ENCODE peak calls at places on chromosomes 3 and 15, in four cellular contexts. C is psoas muscle, W is left lung, F is left ventricle myocardium inferior. D is an unnamed sample.
A peak's percentile ranks its signal among the peaks of the same experiment; 100 is the strongest.

GRCh38 chr3:63450023-63450422 is 171.9 kb downstream of the SYNPR start:
- DNase-seq in C (no peak), W (no peak), F (no peak), D (no peak)

GRCh38 chr3:50195501-50196252 is 4.3 kb downstream of the GNAT1 start:
- DNase-seq in C (no peak), W (no peak), F (no peak), D (no peak)

GRCh38 chr3:64238971-64239667 is 13.9 kb upstream of the PRICKLE2 start:
- DNase-seq in C (peak; percentile 86), W (peak; percentile 67), F (peak; percentile 76), D (no peak)

GRCh38 chr15:36161781-36162212 is 417.6 kb upstream of the CDIN1 start:
- DNase-seq in C (peak; percentile 53), W (no peak), F (peak; percentile 14), D (no peak)

GRCh38 chr15:39852237-39852636 is 67.8 kb downstream of the GPR176 start:
- DNase-seq in C (no peak), W (no peak), F (no peak), D (no peak)

GRCh38 chr3:104521606-104522336 is 844.9 kb upstream of the ALCAM start:
- DNase-seq in C (no peak), W (peak; percentile 42), F (no peak), D (peak; percentile 49)

GRCh38 chr15:29812384-29812694 is 9.9 kb downstream of the TJP1 start:
- DNase-seq in C (no peak), W (no peak), F (no peak), D (no peak)

GRCh38 chr15:76159282-76159681 is 99.5 kb downstream of the TMEM266 start:
- DNase-seq in C (peak; percentile 48), W (peak; percentile 18), F (no peak), D (no peak)

GRCh38 chr3:116005404-116005803 is 382.1 kb downstream of the GAP43 start:
- DNase-seq in C (no peak), W (no peak), F (peak; percentile 12), D (no peak)

GRCh38 chr3:185813691-185814215 is 11.1 kb downstream of the IGF2BP2 start:
- DNase-seq in C (no peak), W (no peak), F (no peak), D (no peak)

GRCh38 chr15:52678036-52678467 is 1.1 kb downstream of the ATOSA start:
- DNase-seq in C (peak; percentile 80), W (peak; percentile 75), F (peak; percentile 57), D (peak; percentile 27)

GRCh38 chr3:29346828-29347227 is 66.0 kb downstream of the RBMS3 start:
- DNase-seq in C (no peak), W (no peak), F (no peak), D (no peak)

GRCh38 chr3:23750573-23751484 is 54.9 kb upstream of the UBE2E1 start:
- DNase-seq in C (no peak), W (no peak), F (no peak), D (no peak)

GRCh38 chr3:144237351-144237750 is 265.7 kb downstream of the DIPK2A start:
- DNase-seq in C (no peak), W (no peak), F (no peak), D (no peak)

GRCh38 chr3:14548321-14548729 is 8.2 kb upstream of the GRIP2 start:
- DNase-seq in C (peak; percentile 88), W (peak; percentile 67), F (peak; percentile 73), D (no peak)

GRCh38 chr3:176190755-176191154 is 1006.5 kb downstream of the TBL1XR1 start:
- DNase-seq in C (no peak), W (no peak), F (no peak), D (no peak)

GRCh38 chr15:54083501-54083900 is 105.3 kb downstream of the UNC13C start:
- DNase-seq in C (no peak), W (no peak), F (no peak), D (no peak)

GRCh38 chr3:123692041-123692440 is 107.2 kb upstream of the HACD2 start:
- DNase-seq in C (no peak), W (no peak), F (no peak), D (no peak)

GRCh38 chr3:14793126-14793857 is 25.5 kb upstream of the FGD5 start:
- DNase-seq in C (peak; percentile 61), W (no peak), F (peak; percentile 48), D (no peak)

GRCh38 chr15:57820119-57820518 is 113.6 kb downstream of the POLR2M start:
- DNase-seq in C (no peak), W (no peak), F (no peak), D (no peak)

GRCh38 chr3:19216669-19217337 is 68.5 kb downstream of the KCNH8 start:
- DNase-seq in C (peak; percentile 59), W (peak; percentile 46), F (peak; percentile 19), D (no peak)

GRCh38 chr3:124885466-124886167 is 1.5 kb downstream of the ITGB5 start:
- DNase-seq in C (no peak), W (no peak), F (no peak), D (no peak)

GRCh38 chr3:195162033-195162669 is 108.8 kb downstream of the XXYLT1 start:
- DNase-seq in C (no peak), W (no peak), F (no peak), D (no peak)

GRCh38 chr3:150890831-150891230 is 14.4 kb downstream of the MINDY4B start:
- DNase-seq in C (no peak), W (no peak), F (no peak), D (no peak)

GRCh38 chr15:68414591-68414990 is 17.4 kb downstream of the ITGA11 start:
- DNase-seq in C (no peak), W (no peak), F (no peak), D (no peak)

GRCh38 chr3:71512000-71512399 is 71.5 kb downstream of the FOXP1 start:
- DNase-seq in C (no peak), W (no peak), F (no peak), D (no peak)

GRCh38 chr3:80682951-80683350 is 915.2 kb upstream of the ROBO1 start:
- DNase-seq in C (no peak), W (no peak), F (no peak), D (no peak)

DNA sequence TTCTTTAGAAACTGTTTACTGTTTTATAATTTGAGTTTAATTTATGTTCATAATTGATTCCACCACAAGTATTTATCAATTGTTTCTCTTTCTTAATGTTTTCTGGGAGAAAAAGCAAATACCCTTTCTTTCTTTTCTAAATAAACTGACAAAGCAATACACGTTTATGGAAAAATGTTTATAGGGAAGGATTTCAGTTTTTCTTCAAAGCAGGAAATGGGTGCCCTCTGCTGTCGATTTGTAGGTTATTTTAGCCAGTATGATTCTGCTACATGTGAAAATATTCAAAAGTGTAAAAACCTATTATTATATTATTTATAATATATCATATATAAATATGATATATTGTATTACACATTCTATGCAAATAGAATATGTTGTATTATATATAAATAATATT is 921.0 kb upstream of the ROBO1 start:
- DNase-seq in C (no peak), W (no peak), F (no peak), D (no peak)
- TF ChIP-seq CTCF in C (no peak), W (no peak), F (peak; percentile 38), D (no peak)

DNA sequence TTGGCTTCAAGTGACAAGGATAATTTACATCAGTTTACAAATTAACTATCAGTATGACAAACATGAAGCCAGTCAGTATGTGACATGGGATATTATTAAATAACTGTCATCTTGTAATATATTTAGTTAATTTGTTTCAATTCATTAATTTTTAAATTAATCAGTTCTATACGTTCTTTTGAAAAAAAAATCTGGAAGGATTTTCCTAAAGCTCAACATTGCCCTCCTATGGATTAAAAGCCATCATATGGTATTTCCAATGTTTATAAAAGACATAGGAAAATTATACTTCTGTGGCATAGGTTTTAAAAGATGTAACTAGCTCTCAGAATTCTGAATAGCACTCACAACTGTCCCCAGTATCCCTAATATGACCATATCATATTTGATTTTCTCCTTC is 134.4 kb downstream of the PLOD2 start:
- DNase-seq in C (no peak), W (no peak), F (no peak), D (no peak)
- TF ChIP-seq CTCF in C (no peak), W (no peak), F (no peak), D (no peak)

DNA sequence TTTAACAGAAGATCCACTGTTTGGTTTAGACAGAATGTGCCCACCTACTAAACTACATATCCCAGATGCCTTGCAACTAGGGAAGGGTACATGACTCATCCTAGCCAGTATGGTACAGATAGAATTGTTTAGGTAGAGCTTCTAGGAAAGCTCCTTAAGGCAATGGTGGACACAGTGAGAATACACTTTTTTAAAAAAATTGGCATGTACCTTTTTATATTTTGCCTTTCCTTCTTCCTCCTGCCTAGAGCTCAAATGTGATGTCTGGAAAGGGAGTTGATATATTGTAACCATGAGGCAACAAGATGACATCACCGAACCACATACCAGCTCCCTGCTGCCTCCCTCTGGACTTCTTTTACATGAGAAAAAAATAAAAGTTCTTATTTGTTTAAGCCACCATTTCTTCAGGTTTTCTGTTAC is 14.4 kb upstream of the C3orf80 start:
- DNase-seq in C (no peak), W (no peak), F (no peak), D (no peak)
- TF ChIP-seq CTCF in C (no peak), W (no peak), F (no peak), D (no peak)

GRCh38 chr3:152508705-152509104 is 240.0 kb downstream of the MBNL1 start:
- DNase-seq in C (no peak), W (no peak), F (no peak), D (no peak)
- TF ChIP-seq CTCF in C (peak; percentile 42), W (no peak), F (peak; percentile 65), D (no peak)

D was measured in activated B cell treated with CpG ODN at 0.5 μM for 24 hours.